ENCODE peak calls at places on chromosomes 12 and 14, in nine cellular contexts. L, H, O, R, B, Q, C, V and S are unnamed samples.

GRCh38 chr12:570237-570925 is 92.9 kb downstream of the NINJ2 start:
- DNase-seq in L (peak), B (no peak), C (peak), H (peak), Q (peak), R (no peak), O (peak), V (peak), S (peak)

GRCh38 chr12:110556705-110557104 is 26.4 kb downstream of the PPTC7 start:
- DNase-seq in L (no peak), B (no peak), H (no peak), Q (no peak), O (no peak), C (no peak), V (no peak), R (no peak), S (no peak)

GRCh38 chr12:109735825-109736551 is 22.4 kb downstream of the FAM222A start:
- DNase-seq in Q (no peak), R (peak), O (peak), C (no peak), V (no peak), H (peak), L (no peak), B (no peak), S (no peak)

GRCh38 chr14:34052658-34053014 is 101.8 kb upstream of the EGLN3 start:
- DNase-seq in B (no peak), Q (peak), R (no peak), C (peak), O (no peak), L (no peak), H (no peak), V (peak), S (peak)

GRCh38 chr12:12019881-12020280 is 50.9 kb upstream of the BCL2L14 start:
- DNase-seq in O (no peak), Q (no peak), H (no peak), V (no peak), C (peak), R (no peak), L (no peak), B (no peak), S (no peak)

GRCh38 chr14:99479903-99480855 is 480 bp downstream of the SETD3 start:
- DNase-seq in L (peak), C (peak), R (peak), V (peak), H (peak), Q (peak), B (peak), O (peak), S (peak)

GRCh38 chr14:50521912-50522341 is 10.4 kb downstream of the MAP4K5 start:
- DNase-seq in L (no peak), H (no peak), R (no peak), B (no peak), O (no peak), Q (no peak), C (peak), V (no peak), S (peak)

GRCh38 chr12:57171668-57172067 is 24.2 kb upstream of the LRP1-AS start:
- DNase-seq in C (peak), V (peak), R (no peak), Q (peak), L (no peak), H (no peak), O (peak), B (no peak), S (no peak)

GRCh38 chr12:91662021-91662420 is 479.4 kb upstream of the DCN start:
- DNase-seq in Q (peak), H (no peak), C (no peak), L (no peak), R (no peak), V (peak), B (no peak), O (no peak), S (no peak)

GRCh38 chr12:123995023-123995422 is 22.0 kb downstream of the ZNF664 start:
- DNase-seq in C (peak), B (no peak), O (no peak), Q (peak), R (no peak), V (peak), H (no peak), L (no peak), S (peak)

GRCh38 chr14:23646648-23647549 is 10.7 kb downstream of the DHRS2 start:
- DNase-seq in V (no peak), L (no peak), C (peak), O (no peak), B (no peak), Q (no peak), H (no peak), R (no peak), S (peak)

GRCh38 chr12:71565568-71565967 is 98.1 kb downstream of the ZFC3H1 start:
- DNase-seq in R (no peak), C (no peak), V (no peak), B (no peak), L (no peak), H (no peak), O (no peak), Q (no peak), S (no peak)

GRCh38 chr12:99137124-99137845 is 492.2 kb downstream of the APAF1 start:
- DNase-seq in H (no peak), C (no peak), V (no peak), R (no peak), Q (no peak), B (no peak), O (no peak), L (no peak), S (no peak)

GRCh38 chr12:131432532-131433260 is 278.2 kb upstream of the SFSWAP start:
- DNase-seq in R (no peak), C (no peak), B (no peak), V (no peak), O (no peak), H (no peak), Q (no peak), L (no peak), S (no peak)

GRCh38 chr12:129179941-129180340 is 326.7 kb downstream of the GLT1D1 start:
- DNase-seq in L (no peak), B (no peak), H (no peak), C (no peak), V (no peak), R (no peak), O (no peak), Q (no peak), S (no peak)